ENCODE peak calls at places on chromosome 11, in eight cellular contexts. V is Caco-2, T is upper lobe of right lung, K is psoas muscle, C is GM10248, Q is fibroblast of lung, S is AG10803, A is A549. O is an unnamed sample.

GRCh38 chr11:31643831-31644230 is 134.3 kb downstream of the ELP4 start:
- DNase-seq in V (no peak), T (no peak), K (no peak), C (no peak), Q (peak; percentile 70), S (peak; percentile 53), A (peak; percentile 46), O (no peak)

GRCh38 chr11:61507962-61508824 is at the start of gene LRRC10B:
- DNase-seq in V (peak; percentile 74), T (peak; percentile 71), K (peak; percentile 33), C (peak; percentile 45), Q (no peak), S (no peak), A (peak; percentile 36), O (peak; percentile 72)

GRCh38 chr11:96125400-96125799 is 201.5 kb upstream of the MTMR2 start:
- DNase-seq in V (no peak), T (no peak), K (no peak), C (no peak), Q (no peak), S (no peak), A (no peak), O (no peak)

GRCh38 chr11:86288776-86289507 is 13.1 kb upstream of the HIKESHI start:
- DNase-seq in V (no peak), T (no peak), K (no peak), C (no peak), Q (no peak), S (peak; percentile 9), A (no peak), O (no peak)

GRCh38 chr11:74307409-74307808 is 4.0 kb downstream of the P4HA3 start:
- DNase-seq in V (no peak), T (no peak), K (no peak), C (no peak), Q (peak; percentile 77), S (no peak), A (no peak), O (no peak)

GRCh38 chr11:61334434-61335354 is 1.7 kb downstream of the TKFC start:
- DNase-seq in V (no peak), T (no peak), K (no peak), C (no peak), Q (peak; percentile 46), S (no peak), A (no peak), O (no peak)

GRCh38 chr11:93813974-93814373 is 29.9 kb downstream of the MED17 start:
- DNase-seq in V (no peak), T (no peak), K (no peak), C (no peak), Q (no peak), S (no peak), A (no peak), O (no peak)

GRCh38 chr11:13465909-13466371 is 2.9 kb upstream of the BTBD10 start:
- DNase-seq in V (peak; percentile 46), T (no peak), K (no peak), C (peak; percentile 35), Q (peak; percentile 64), S (peak; percentile 53), A (peak; percentile 54), O (peak; percentile 40)

GRCh38 chr11:2802389-2803185 is 83.0 kb downstream of the CDKN1C start:
- DNase-seq in V (no peak), T (peak; percentile 58), K (peak; percentile 5), C (no peak), Q (no peak), S (no peak), A (no peak), O (no peak)

GRCh38 chr11:116333193-116333592 is 439.6 kb downstream of the BUD13 start:
- DNase-seq in V (no peak), T (no peak), K (no peak), C (no peak), Q (no peak), S (no peak), A (no peak), O (no peak)

GRCh38 chr11:76232026-76232665 is 25.8 kb upstream of the WNT11 start:
- DNase-seq in V (no peak), T (no peak), K (no peak), C (peak; percentile 80), Q (no peak), S (no peak), A (no peak), O (peak; percentile 75)

GRCh38 chr11:115924744-115925567 is 420.7 kb upstream of the CADM1 start:
- DNase-seq in V (no peak), T (no peak), K (no peak), C (peak; percentile 66), Q (peak; percentile 32), S (no peak), A (no peak), O (peak; percentile 60)

GRCh38 chr11:12110714-12111481 is 508 bp downstream of the MICAL2 start:
- DNase-seq in V (no peak), T (peak; percentile 81), K (peak; percentile 24), C (peak; percentile 28), Q (no peak), S (peak; percentile 28), A (no peak), O (peak; percentile 36)

GRCh38 chr11:76462317-76462716 is 17.5 kb downstream of the EMSY start:
- DNase-seq in V (no peak), T (no peak), K (no peak), C (no peak), Q (no peak), S (no peak), A (no peak), O (no peak)

GRCh38 chr11:77067776-77068460 is 1.1 kb downstream of the CAPN5 start:
- DNase-seq in V (no peak), T (peak; percentile 63), K (no peak), C (no peak), Q (no peak), S (no peak), A (no peak), O (no peak)

GRCh38 chr11:20134991-20135736 is 25.1 kb downstream of the DBX1 start:
- DNase-seq in V (peak; percentile 20), T (no peak), K (no peak), C (no peak), Q (no peak), S (peak; percentile 42), A (no peak), O (no peak)

GRCh38 chr11:106286881-106287504 is 209.5 kb downstream of the AASDHPPT start:
- DNase-seq in V (no peak), T (no peak), K (no peak), C (no peak), Q (no peak), S (no peak), A (no peak), O (no peak)

DNA sequence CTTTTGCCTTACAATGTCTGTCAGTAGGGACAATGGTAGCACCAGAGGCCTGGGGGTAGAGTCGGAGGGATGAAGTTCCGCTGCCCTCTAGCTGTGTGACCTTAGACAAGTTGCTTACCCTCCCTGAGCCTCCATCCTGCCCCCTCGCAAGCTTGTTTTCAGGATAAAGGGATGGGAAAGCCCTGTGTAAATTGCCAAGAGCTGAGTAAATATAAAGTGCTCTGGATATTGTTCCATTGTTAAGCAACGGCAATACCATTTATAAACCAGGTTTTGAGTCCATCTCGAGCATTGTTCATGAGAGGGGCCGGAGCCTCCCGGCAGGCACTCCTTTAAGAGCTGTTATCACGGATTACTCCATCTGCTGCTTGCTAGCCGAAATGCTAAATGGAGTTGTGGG is 72.9 kb downstream of the ZBTB16 start:
- DNase-seq in V (peak; percentile 27), T (no peak), K (no peak), C (no peak), Q (no peak), S (no peak), A (no peak), O (no peak)
- TF ChIP-seq CTCF in V (no peak), T (no peak), K (no peak), C (no peak), Q (no peak), S (no peak), A (no peak), O (no peak)

GRCh38 chr11:103257360-103257759 is 148.1 kb downstream of the DYNC2H1 start:
- DNase-seq in V (peak; percentile 58), T (no peak), K (no peak), C (no peak), Q (peak; percentile 19), S (peak; percentile 20), A (peak; percentile 44), O (no peak)
- TF ChIP-seq CTCF in V (peak; percentile 77), T (peak; percentile 22), K (peak; percentile 9), C (no peak), Q (no peak), S (peak; percentile 42), A (peak; percentile 49), O (no peak)

GRCh38 chr11:64765291-64765803 is 5.6 kb upstream of the PYGM start:
- DNase-seq in V (peak; percentile 48), T (peak; percentile 60), K (peak; percentile 44), C (no peak), Q (no peak), S (no peak), A (no peak), O (no peak)
- TF ChIP-seq CTCF in V (peak; percentile 48), T (no peak), K (peak; percentile 31), C (no peak), Q (no peak), S (peak; percentile 16), A (no peak), O (peak; percentile 22)

GRCh38 chr11:68375337-68375736 is 62.9 kb downstream of the LRP5 start:
- DNase-seq in V (no peak), T (no peak), K (no peak), C (no peak), Q (no peak), S (no peak), A (no peak), O (no peak)
- TF ChIP-seq CTCF in V (no peak), T (no peak), K (no peak), C (no peak), Q (no peak), S (no peak), A (no peak), O (no peak)

GRCh38 chr11:35486934-35487333 is 38.5 kb downstream of the PAMR1 start:
- DNase-seq in V (no peak), T (no peak), K (no peak), C (no peak), Q (no peak), S (no peak), A (no peak), O (no peak)

GRCh38 chr11:35486446-35486845 is 39.0 kb downstream of the PAMR1 start:
- DNase-seq in V (no peak), T (no peak), K (no peak), C (no peak), Q (no peak), S (no peak), A (peak; percentile 22), O (no peak)

GRCh38 chr11:35488117-35488516 is 37.3 kb downstream of the PAMR1 start:
- DNase-seq in V (no peak), T (no peak), K (no peak), C (no peak), Q (peak; percentile 21), S (peak; percentile 81), A (no peak), O (no peak)

GRCh38 chr11:35485656-35486318 is 39.6 kb downstream of the PAMR1 start:
- DNase-seq in V (peak; percentile 86), T (peak; percentile 86), K (peak; percentile 71), C (peak; percentile 65), Q (peak; percentile 78), S (peak; percentile 75), A (peak; percentile 77), O (peak; percentile 65)

GRCh38 chr11:35487532-35488078 is 37.8 kb downstream of the PAMR1 start:
- DNase-seq in V (peak; percentile 40), T (no peak), K (no peak), C (no peak), Q (peak; percentile 79), S (peak; percentile 77), A (peak; percentile 48), O (no peak)
- TF ChIP-seq CTCF in V (peak; percentile 43), T (peak; percentile 40), K (peak; percentile 23), C (peak; percentile 13), Q (peak; percentile 63), S (peak; percentile 71), A (peak; percentile 60), O (peak; percentile 46)

O was measured in GM13977.